ENCODE peak calls at places on chromosomes 11 and 22, in nine cellular contexts. One of them, this sample, is unnamed.

GRCh38 chr11:6682591-6682935 is 577 bp downstream of the MRPL17 start:
- DNase-seq in islet precursor cell: no peak
- DNase-seq in mesenchymal stem cell: no peak
- DNase-seq in posterior vena cava: no peak
- DNase-seq in fibroblast of villous mesenchyme: no peak
- DNase-seq in stimulated activated naive CD8-positive, alpha-beta T cell treated with anti-CD3 and anti-CD28 coated beads, Interleukin-15, Interleukin-2, amounts not matched to agents 100 U/mL and 50 U/mL, for 24 hours: no peak
- DNase-seq in HEK293T: no peak
- DNase-seq in Right ventricle myocardium inferior: no peak
- DNase-seq in mucosa of gallbladder: no peak
- DNase-seq in this sample: peak; percentile 10

GRCh38 chr22:38549106-38549884 is 20.7 kb downstream of the DMC1 start:
- DNase-seq in stimulated activated naive CD8-positive, alpha-beta T cell treated with anti-CD3 and anti-CD28 coated beads, Interleukin-15, Interleukin-2, amounts not matched to agents 100 U/mL and 50 U/mL, for 24 hours: no peak
- DNase-seq in HEK293T: no peak
- DNase-seq in Right ventricle myocardium inferior: no peak
- DNase-seq in islet precursor cell: peak; percentile 32
- DNase-seq in mesenchymal stem cell: no peak
- DNase-seq in posterior vena cava: no peak
- DNase-seq in mucosa of gallbladder: no peak
- DNase-seq in fibroblast of villous mesenchyme: peak; percentile 49
- DNase-seq in this sample: no peak

GRCh38 chr11:35083181-35084061 is 55.5 kb upstream of the CD44 start:
- DNase-seq in stimulated activated naive CD8-positive, alpha-beta T cell treated with anti-CD3 and anti-CD28 coated beads, Interleukin-15, Interleukin-2, amounts not matched to agents 100 U/mL and 50 U/mL, for 24 hours: peak; percentile 69
- DNase-seq in mesenchymal stem cell: peak; percentile 96
- DNase-seq in mucosa of gallbladder: peak; percentile 74
- DNase-seq in posterior vena cava: peak; percentile 90
- DNase-seq in HEK293T: no peak
- DNase-seq in fibroblast of villous mesenchyme: peak; percentile 88
- DNase-seq in Right ventricle myocardium inferior: peak; percentile 72
- DNase-seq in islet precursor cell: peak; percentile 62
- DNase-seq in this sample: peak; percentile 91

GRCh38 chr22:41181349-41182241 is 23.5 kb upstream of the L3MBTL2 start:
- DNase-seq in Right ventricle myocardium inferior: no peak
- DNase-seq in HEK293T: no peak
- DNase-seq in posterior vena cava: no peak
- DNase-seq in mucosa of gallbladder: no peak
- DNase-seq in fibroblast of villous mesenchyme: peak; percentile 82
- DNase-seq in stimulated activated naive CD8-positive, alpha-beta T cell treated with anti-CD3 and anti-CD28 coated beads, Interleukin-15, Interleukin-2, amounts not matched to agents 100 U/mL and 50 U/mL, for 24 hours: no peak
- DNase-seq in islet precursor cell: peak; percentile 76
- DNase-seq in mesenchymal stem cell: peak; percentile 90
- DNase-seq in this sample: peak; percentile 83

GRCh38 chr22:49023879-49024774 is 803.5 kb downstream of the BRD1 start:
- DNase-seq in islet precursor cell: no peak
- DNase-seq in fibroblast of villous mesenchyme: no peak
- DNase-seq in HEK293T: no peak
- DNase-seq in posterior vena cava: peak; percentile 73
- DNase-seq in mucosa of gallbladder: no peak
- DNase-seq in mesenchymal stem cell: no peak
- DNase-seq in Right ventricle myocardium inferior: peak; percentile 59
- DNase-seq in stimulated activated naive CD8-positive, alpha-beta T cell treated with anti-CD3 and anti-CD28 coated beads, Interleukin-15, Interleukin-2, amounts not matched to agents 100 U/mL and 50 U/mL, for 24 hours: no peak
- DNase-seq in this sample: no peak

GRCh38 chr11:46529086-46529905 is 64.5 kb downstream of the AMBRA1 start:
- DNase-seq in stimulated activated naive CD8-positive, alpha-beta T cell treated with anti-CD3 and anti-CD28 coated beads, Interleukin-15, Interleukin-2, amounts not matched to agents 100 U/mL and 50 U/mL, for 24 hours: peak; percentile 85
- DNase-seq in mucosa of gallbladder: peak; percentile 62
- DNase-seq in HEK293T: peak; percentile 83
- DNase-seq in Right ventricle myocardium inferior: peak; percentile 75
- DNase-seq in fibroblast of villous mesenchyme: peak; percentile 70
- DNase-seq in islet precursor cell: peak; percentile 74
- DNase-seq in posterior vena cava: peak; percentile 81
- DNase-seq in mesenchymal stem cell: peak; percentile 62
- DNase-seq in this sample: peak; percentile 70

GRCh38 chr11:128212324-128212723 is 375.0 kb downstream of the ETS1 start:
- DNase-seq in posterior vena cava: no peak
- DNase-seq in islet precursor cell: no peak
- DNase-seq in HEK293T: no peak
- DNase-seq in fibroblast of villous mesenchyme: no peak
- DNase-seq in mesenchymal stem cell: no peak
- DNase-seq in stimulated activated naive CD8-positive, alpha-beta T cell treated with anti-CD3 and anti-CD28 coated beads, Interleukin-15, Interleukin-2, amounts not matched to agents 100 U/mL and 50 U/mL, for 24 hours: no peak
- DNase-seq in mucosa of gallbladder: no peak
- DNase-seq in Right ventricle myocardium inferior: no peak
- DNase-seq in this sample: no peak

GRCh38 chr11:131038597-131038996 is 122.3 kb upstream of the SNX19 start:
- DNase-seq in islet precursor cell: no peak
- DNase-seq in Right ventricle myocardium inferior: no peak
- DNase-seq in HEK293T: peak; percentile 22
- DNase-seq in stimulated activated naive CD8-positive, alpha-beta T cell treated with anti-CD3 and anti-CD28 coated beads, Interleukin-15, Interleukin-2, amounts not matched to agents 100 U/mL and 50 U/mL, for 24 hours: no peak
- DNase-seq in fibroblast of villous mesenchyme: no peak
- DNase-seq in mesenchymal stem cell: peak; percentile 8
- DNase-seq in mucosa of gallbladder: no peak
- DNase-seq in posterior vena cava: no peak
- DNase-seq in this sample: peak; percentile 68

GRCh38 chr22:49005557-49005956 is 822.1 kb downstream of the BRD1 start:
- DNase-seq in islet precursor cell: no peak
- DNase-seq in stimulated activated naive CD8-positive, alpha-beta T cell treated with anti-CD3 and anti-CD28 coated beads, Interleukin-15, Interleukin-2, amounts not matched to agents 100 U/mL and 50 U/mL, for 24 hours: no peak
- DNase-seq in fibroblast of villous mesenchyme: no peak
- DNase-seq in HEK293T: no peak
- DNase-seq in Right ventricle myocardium inferior: no peak
- DNase-seq in mesenchymal stem cell: no peak
- DNase-seq in mucosa of gallbladder: no peak
- DNase-seq in posterior vena cava: no peak
- DNase-seq in this sample: no peak

GRCh38 chr11:61978703-61979661 is 11.5 kb upstream of the FTH1 start:
- DNase-seq in HEK293T: no peak
- DNase-seq in stimulated activated naive CD8-positive, alpha-beta T cell treated with anti-CD3 and anti-CD28 coated beads, Interleukin-15, Interleukin-2, amounts not matched to agents 100 U/mL and 50 U/mL, for 24 hours: no peak
- DNase-seq in posterior vena cava: peak; percentile 77
- DNase-seq in mucosa of gallbladder: no peak
- DNase-seq in Right ventricle myocardium inferior: no peak
- DNase-seq in mesenchymal stem cell: no peak
- DNase-seq in fibroblast of villous mesenchyme: peak; percentile 73
- DNase-seq in islet precursor cell: no peak
- DNase-seq in this sample: peak; percentile 93